ENCODE peak calls at places on chromosomes 13 and 19, in seven cellular contexts. U is upper lobe of right lung; J is effector memory CD4-positive, alpha-beta T cell; K is GM12892; I is HT1080; A is GM04503; E is A673. Q is an unnamed sample.

GRCh38 chr19:3604987-3605343 is 1.7 kb downstream of the TBXA2R start:
- DNase-seq in U (no peak), J (no peak), K (no peak), I (no peak), A (no peak), E (no peak), Q (no peak)

GRCh38 chr19:16594131-16594586 is 21.9 kb upstream of the SLC35E1 start:
- DNase-seq in U (no peak), J (peak), K (no peak), I (no peak), A (no peak), E (no peak), Q (peak)

GRCh38 chr13:73223372-73223781 is 164.6 kb downstream of the KLF5 start:
- DNase-seq in U (no peak), J (no peak), K (no peak), I (no peak), A (no peak), E (peak), Q (no peak)

GRCh38 chr19:383922-384800 is 24.8 kb downstream of the C2CD4C start:
- DNase-seq in U (peak), J (no peak), K (no peak), I (no peak), A (no peak), E (peak), Q (no peak)

GRCh38 chr13:114157869-114158495 is 21.1 kb upstream of the CFAP97D2 start:
- DNase-seq in U (no peak), J (no peak), K (no peak), I (no peak), A (no peak), E (no peak), Q (no peak)

GRCh38 chr19:13843104-13843921 is 33.6 kb upstream of the NANOS3 start:
- DNase-seq in U (peak), J (no peak), K (no peak), I (peak), A (no peak), E (peak), Q (no peak)

GRCh38 chr13:80463673-80464352 is 122.9 kb upstream of the SPRY2 start:
- DNase-seq in U (no peak), J (no peak), K (no peak), I (no peak), A (no peak), E (no peak), Q (no peak)

GRCh38 chr19:4575978-4576933 is 16.8 kb upstream of the SEMA6B start:
- DNase-seq in U (peak), J (peak), K (peak), I (peak), A (no peak), E (peak), Q (peak)

GRCh38 chr13:68927387-68928026 is 1180.1 kb upstream of the ATXN8OS start:
- DNase-seq in U (no peak), J (no peak), K (no peak), I (peak), A (no peak), E (peak), Q (no peak)

GRCh38 chr13:75384881-75385707 is 96.9 kb downstream of the TBC1D4 start:
- DNase-seq in U (no peak), J (no peak), K (no peak), I (no peak), A (no peak), E (no peak), Q (no peak)

GRCh38 chr19:4717191-4717965 is 6.3 kb downstream of the DPP9 start:
- DNase-seq in U (peak), J (no peak), K (no peak), I (peak), A (no peak), E (peak), Q (no peak)

GRCh38 chr19:28242317-28242927 is 970.5 kb downstream of the UQCRFS1 start:
- DNase-seq in U (no peak), J (no peak), K (no peak), I (peak), A (no peak), E (peak), Q (no peak)

GRCh38 chr19:6233051-6233826 is 46.5 kb downstream of the MLLT1 start:
- DNase-seq in U (peak), J (no peak), K (no peak), I (no peak), A (no peak), E (no peak), Q (no peak)

GRCh38 chr13:27489456-27489855 is 39.1 kb upstream of the MTIF3 start:
- DNase-seq in U (no peak), J (no peak), K (no peak), I (no peak), A (no peak), E (no peak), Q (no peak)

Q was measured in T-helper 9 cell.